ENCODE peak calls at places on chromosomes 12 and 14, in six cellular contexts. J is GM23338, T is HepG2, W is transverse colon, M is stomach, Q is K562. N is an unnamed sample.

GRCh38 chr14:92877757-92878431 is 45.1 kb upstream of the CHGA start:
- DNase-seq in J (peak; percentile 51), W (no peak), Q (no peak), T (peak; percentile 48), M (no peak), N (no peak)

GRCh38 chr12:29614926-29615325 is 117.4 kb upstream of the OVCH1 start:
- DNase-seq in M (no peak), J (no peak), T (no peak), W (no peak), Q (no peak), N (no peak)

GRCh38 chr12:69490920-69491643 is 20.9 kb downstream of the FRS2 start:
- DNase-seq in J (no peak), Q (no peak), M (no peak), W (no peak), T (no peak), N (no peak)

GRCh38 chr12:88273450-88273849 is 131.3 kb downstream of the TMTC3 start:
- DNase-seq in W (no peak), J (no peak), M (no peak), Q (no peak), T (no peak), N (no peak)

GRCh38 chr12:89087149-89087834 is 265.0 kb downstream of the DUSP6 start:
- DNase-seq in T (no peak), M (peak; percentile 75), W (peak; percentile 10), J (peak; percentile 35), Q (no peak), N (no peak)

GRCh38 chr12:44750468-44750867 is 125.6 kb downstream of the NELL2 start:
- DNase-seq in M (no peak), J (no peak), W (no peak), T (no peak), Q (no peak), N (no peak)

GRCh38 chr14:101491841-101492240 is 69.5 kb upstream of the DIO3 start:
- DNase-seq in J (no peak), M (no peak), W (no peak), T (no peak), Q (no peak), N (no peak)

GRCh38 chr12:42482086-42482819 is 107.3 kb downstream of the PRICKLE1 start:
- DNase-seq in T (peak; percentile 3), J (no peak), M (peak; percentile 72), W (no peak), Q (no peak), N (no peak)

GRCh38 chr12:113465808-113466769 is 5.6 kb downstream of the LHX5 start:
- DNase-seq in J (peak; percentile 59), T (no peak), M (no peak), Q (no peak), W (no peak), N (no peak)

GRCh38 chr12:95551305-95551704 is at the start of gene USP44:
- DNase-seq in W (no peak), M (no peak), T (no peak), Q (no peak), J (peak; percentile 95), N (no peak)

GRCh38 chr12:20369164-20370000 is 1.0 kb downstream of the PDE3A start:
- DNase-seq in J (peak; percentile 79), W (peak; percentile 84), M (peak; percentile 27), Q (no peak), T (no peak), N (no peak)

GRCh38 chr14:23439107-23439835 is 3.8 kb upstream of the MYH7 start:
- DNase-seq in J (no peak), W (no peak), Q (no peak), T (no peak), M (no peak), N (no peak)

GRCh38 chr14:38469156-38469555 is 213.3 kb upstream of the CLEC14A start:
- DNase-seq in T (no peak), W (no peak), J (no peak), Q (no peak), M (no peak), N (no peak)

GRCh38 chr14:50044040-50044651 is 72.2 kb downstream of the VCPKMT start:
- DNase-seq in W (no peak), T (no peak), J (no peak), Q (no peak), M (no peak), N (no peak)

GRCh38 chr14:66600416-66600815 is 92.5 kb downstream of the GPHN start:
- DNase-seq in Q (no peak), M (no peak), W (no peak), J (no peak), T (no peak), N (no peak)

GRCh38 chr12:95661360-95661759 is 110.1 kb upstream of the USP44 start:
- DNase-seq in J (no peak), T (no peak), W (no peak), Q (no peak), M (no peak), N (no peak)

GRCh38 chr12:56300644-56301464 is 724 bp upstream of the CS start:
- DNase-seq in Q (peak; percentile 44), W (no peak), M (no peak), J (peak; percentile 4), T (no peak), N (no peak)

GRCh38 chr14:96162741-96163140 is 41.9 kb upstream of the BDKRB2 start:
- DNase-seq in W (no peak), J (no peak), Q (no peak), M (peak; percentile 2), T (no peak), N (no peak)

GRCh38 chr12:50618864-50619609 is 114.3 kb downstream of the DIP2B start:
- DNase-seq in M (no peak), Q (no peak), W (peak; percentile 52), J (no peak), T (no peak), N (no peak)

GRCh38 chr12:4288296-4289019 is 14.9 kb downstream of the CCND2 start:
- DNase-seq in J (no peak), T (no peak), Q (no peak), W (no peak), M (no peak), N (no peak)

GRCh38 chr14:95307402-95308041 is 12.2 kb downstream of the CLMN start:
- DNase-seq in J (no peak), T (no peak), W (no peak), M (peak; percentile 52), Q (no peak), N (no peak)

GRCh38 chr12:3607039-3607719 is 116.2 kb downstream of the PRMT8 start:
- DNase-seq in W (no peak), Q (no peak), M (no peak), J (no peak), T (no peak), N (no peak)

GRCh38 chr12:6430124-6430989 is 14.4 kb upstream of the CD27 start:
- DNase-seq in M (peak; percentile 87), W (peak; percentile 88), T (peak; percentile 72), Q (peak; percentile 70), J (no peak), N (no peak)

GRCh38 chr12:31323466-31324115 is 2.4 kb downstream of the SINHCAF start:
- DNase-seq in M (peak; percentile 51), T (no peak), Q (peak; percentile 44), J (peak; percentile 56), W (peak; percentile 57), N (peak; percentile 24)

GRCh38 chr14:50396636-50397460 is at the start of gene CDKL1:
- DNase-seq in J (peak; percentile 83), Q (peak; percentile 76), W (peak; percentile 78), T (peak; percentile 32), M (peak; percentile 79), N (peak; percentile 39)

GRCh38 chr14:100388137-100389050 is 65.3 kb downstream of the SLC25A47 start:
- DNase-seq in T (no peak), W (peak; percentile 59), M (no peak), J (no peak), Q (peak; percentile 38), N (no peak)

GRCh38 chr14:58878740-58879139 is 241.0 kb downstream of the DACT1 start:
- DNase-seq in T (no peak), W (no peak), M (no peak), Q (no peak), J (peak; percentile 3), N (no peak)

GRCh38 chr12:114762490-114763110 is 78.6 kb upstream of the TBX3 start:
- DNase-seq in W (no peak), Q (no peak), J (no peak), T (no peak), M (no peak), N (no peak)

DNA sequence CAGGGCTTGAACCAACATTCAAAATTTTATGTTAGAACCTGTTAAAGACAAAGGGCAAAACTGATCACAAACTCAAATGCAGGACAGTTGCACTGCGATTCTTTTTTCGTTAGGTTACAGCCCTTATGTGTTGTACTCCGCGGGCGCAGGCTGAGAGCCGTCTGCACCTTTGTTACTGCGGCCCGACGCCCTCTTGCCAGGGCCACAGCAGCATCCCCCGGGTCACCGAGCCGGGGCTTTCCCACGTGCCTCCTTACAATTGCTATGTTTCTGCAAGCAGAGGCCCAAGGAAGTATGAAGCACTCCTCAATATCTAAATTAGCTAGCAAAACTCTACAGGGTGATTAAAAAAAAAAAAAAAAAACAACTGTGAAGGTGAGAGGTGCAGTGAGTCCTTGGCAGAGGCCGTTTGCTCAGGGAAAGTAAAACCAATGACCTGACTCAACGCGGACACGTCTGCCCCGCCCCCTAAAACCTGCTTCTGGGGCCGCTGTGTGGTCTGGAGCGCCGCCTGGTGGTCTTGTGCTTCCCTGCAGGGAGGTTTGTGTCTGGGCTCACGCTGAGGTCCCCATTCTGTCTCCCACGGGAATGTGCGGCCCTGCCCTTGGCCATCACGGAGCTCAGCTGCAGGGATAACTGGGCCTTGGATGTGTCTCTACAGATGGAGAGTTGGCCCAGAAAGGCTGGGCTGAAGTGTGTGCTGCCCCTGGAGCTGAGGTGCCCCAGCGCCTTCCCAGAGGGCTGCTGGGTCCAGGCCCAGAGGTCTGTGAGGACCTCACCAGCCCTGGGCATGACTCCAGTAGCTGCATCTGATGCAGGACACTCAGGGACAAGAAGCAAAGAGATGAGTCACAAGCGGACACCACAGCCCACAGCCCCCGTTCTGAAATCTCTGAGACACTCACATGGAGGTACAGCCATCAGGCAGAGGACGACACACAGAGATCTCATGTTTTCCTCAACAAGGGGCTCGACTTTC is 418.5 kb downstream of the TMEM121 start:
- DNase-seq in Q (peak; percentile 61), J (peak; percentile 1), M (peak; percentile 85), T (peak; percentile 67), W (peak; percentile 77), N (peak; percentile 31)
- TF ChIP-seq POLR2AphosphoS5 in Q (no peak), J (no peak), M (no peak), T (no peak), W (no peak), N (no peak)

GRCh38 chr12:81492131-81492720 is 266.9 kb downstream of the PPFIA2 start:
- DNase-seq in T (no peak), W (no peak), M (no peak), Q (no peak), J (no peak), N (no peak)
- TF ChIP-seq POLR2AphosphoS5 in T (no peak), W (no peak), M (no peak), Q (no peak), J (no peak), N (no peak)

DNA sequence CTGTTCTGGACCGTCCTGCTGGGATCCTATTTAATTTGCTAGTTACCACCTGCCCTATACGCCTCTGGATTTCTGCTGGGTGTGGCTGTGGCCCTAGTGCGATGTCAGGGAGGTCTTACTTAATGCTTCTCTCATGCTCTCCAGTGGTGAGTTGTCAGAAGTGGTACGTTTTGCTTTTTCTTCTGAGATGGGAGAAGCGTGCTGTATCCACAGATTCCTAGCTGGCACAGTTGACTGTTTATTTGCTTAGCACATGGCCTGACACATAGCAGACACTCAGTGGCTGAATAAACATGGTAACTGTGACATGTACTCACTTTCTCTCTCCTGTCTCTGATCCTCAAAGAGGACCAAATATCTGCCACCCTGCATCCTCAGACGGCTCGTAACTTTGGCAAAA is 107.3 kb downstream of the CACNA1C start:
- DNase-seq in J (no peak), M (no peak), W (no peak), T (no peak), Q (no peak), N (no peak)
- TF ChIP-seq POLR2AphosphoS5 in J (no peak), M (no peak), W (no peak), T (no peak), Q (no peak), N (no peak)

GRCh38 chr12:53569174-53569557 is 57.0 kb downstream of the ATF7 start:
- DNase-seq in J (peak; percentile 54), W (no peak), T (no peak), M (no peak), Q (no peak), N (no peak)
- TF ChIP-seq POLR2AphosphoS5 in J (no peak), W (no peak), T (no peak), M (no peak), Q (no peak), N (no peak)